ENCODE peak calls at places on chromosomes 13 and 19, in ten cellular contexts. L is effector memory CD4-positive, alpha-beta T cell; I is endodermal cell; N is foreskin fibroblast; V is CD4-positive, CD25-positive, alpha-beta regulatory T cell; G is tibial nerve; U is BJ; O is heart left ventricle; S is GM06990; C is GM23248. Y is an unnamed sample.

GRCh38 chr19:16457195-16457953 is 14.4 kb downstream of the EPS15L1 start:
- DNase-seq in C (peak), O (peak), S (peak), L (no peak), V (peak), U (no peak), G (no peak), I (peak), N (peak), Y (no peak)

GRCh38 chr19:572891-573825 is 762 bp downstream of the BSG start:
- DNase-seq in G (no peak), U (no peak), S (peak), N (peak), O (no peak), V (peak), I (peak), C (peak), L (no peak), Y (no peak)

GRCh38 chr13:61255035-61255796 is 160.4 kb downstream of the PCDH20 start:
- DNase-seq in C (no peak), N (no peak), L (no peak), G (no peak), I (peak), V (no peak), O (no peak), S (no peak), U (no peak), Y (peak)

GRCh38 chr13:40132249-40132648 is 476.8 kb downstream of the COG6 start:
- DNase-seq in S (no peak), V (peak), I (no peak), U (no peak), L (no peak), C (no peak), N (no peak), O (no peak), G (no peak), Y (no peak)

GRCh38 chr19:33460221-33460908 is 61.2 kb downstream of the PEPD start:
- DNase-seq in C (no peak), V (no peak), G (no peak), O (no peak), L (no peak), S (no peak), N (no peak), U (no peak), I (peak), Y (no peak)

GRCh38 chr13:33186851-33187250 is 98.7 kb downstream of the STARD13 start:
- DNase-seq in N (no peak), G (no peak), I (peak), S (no peak), C (peak), V (no peak), U (no peak), O (no peak), L (no peak), Y (no peak)

GRCh38 chr13:75643693-75644092 is 7.6 kb downstream of the LMO7 start:
- DNase-seq in C (no peak), L (no peak), G (no peak), I (no peak), V (no peak), N (peak), O (no peak), U (no peak), S (no peak), Y (no peak)

GRCh38 chr13:39684531-39685137 is 29.2 kb downstream of the COG6 start:
- DNase-seq in I (no peak), V (peak), S (peak), U (peak), C (peak), L (no peak), O (no peak), N (peak), G (no peak), Y (peak)

GRCh38 chr19:10517760-10518443 is 655 bp upstream of the S1PR5 start:
- DNase-seq in N (peak), U (no peak), G (no peak), V (no peak), S (no peak), I (peak), O (no peak), C (peak), L (no peak), Y (no peak)

GRCh38 chr13:24215007-24215633 is 54.6 kb downstream of the SPATA13 start:
- DNase-seq in G (no peak), C (no peak), I (no peak), V (no peak), S (no peak), O (no peak), N (no peak), U (no peak), L (no peak), Y (no peak)

GRCh38 chr13:82758056-82758455 is 1124.2 kb downstream of the SLITRK1 start:
- DNase-seq in N (no peak), S (no peak), C (peak), O (no peak), V (no peak), L (no peak), I (peak), G (no peak), U (no peak), Y (peak)

GRCh38 chr19:46617566-46618079 is 7.3 kb downstream of the PTGIR start:
- DNase-seq in S (no peak), C (no peak), N (no peak), O (no peak), G (no peak), V (peak), I (peak), U (no peak), L (no peak), Y (no peak)
- H3K4me3 ChIP-seq in S (no peak), C (no peak), N (no peak), O (no peak), G (no peak), V (peak), I (no peak), U (no peak), L (no peak), Y (no peak)

DNA sequence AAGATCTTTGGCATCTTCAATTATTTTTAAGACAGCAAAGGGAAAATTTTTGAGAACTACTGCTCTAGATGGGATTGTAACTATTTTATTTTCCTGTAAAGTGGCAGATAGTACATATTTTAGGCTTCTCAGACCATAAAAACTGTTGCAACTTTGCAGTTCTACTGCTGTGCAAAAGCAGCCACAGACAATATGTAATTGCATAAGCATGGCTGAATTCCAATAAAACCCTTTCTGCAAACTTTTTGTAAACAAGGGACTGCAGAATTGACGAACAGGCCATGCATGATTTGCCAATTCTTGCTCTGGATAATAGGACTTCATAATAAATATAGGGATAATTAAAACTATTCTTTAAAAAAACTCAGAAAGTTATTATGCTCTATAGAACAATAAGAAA is 149.1 kb downstream of the SLITRK5 start:
- DNase-seq in I (no peak), V (no peak), O (no peak), S (no peak), N (no peak), U (no peak), C (no peak), G (no peak), L (no peak), Y (no peak)
- H3K4me3 ChIP-seq in I (no peak), V (no peak), O (no peak), S (no peak), N (no peak), U (no peak), C (no peak), G (no peak), L (no peak), Y (no peak)

GRCh38 chr19:38736413-38737280 is 7.6 kb downstream of the CAPN12 start:
- DNase-seq in U (no peak), G (no peak), C (peak), L (peak), S (peak), V (peak), I (peak), N (peak), O (peak), Y (peak)
- H3K4me3 ChIP-seq in U (peak), G (peak), C (peak), L (peak), S (peak), V (no peak), I (peak), N (no peak), O (peak), Y (no peak)

DNA sequence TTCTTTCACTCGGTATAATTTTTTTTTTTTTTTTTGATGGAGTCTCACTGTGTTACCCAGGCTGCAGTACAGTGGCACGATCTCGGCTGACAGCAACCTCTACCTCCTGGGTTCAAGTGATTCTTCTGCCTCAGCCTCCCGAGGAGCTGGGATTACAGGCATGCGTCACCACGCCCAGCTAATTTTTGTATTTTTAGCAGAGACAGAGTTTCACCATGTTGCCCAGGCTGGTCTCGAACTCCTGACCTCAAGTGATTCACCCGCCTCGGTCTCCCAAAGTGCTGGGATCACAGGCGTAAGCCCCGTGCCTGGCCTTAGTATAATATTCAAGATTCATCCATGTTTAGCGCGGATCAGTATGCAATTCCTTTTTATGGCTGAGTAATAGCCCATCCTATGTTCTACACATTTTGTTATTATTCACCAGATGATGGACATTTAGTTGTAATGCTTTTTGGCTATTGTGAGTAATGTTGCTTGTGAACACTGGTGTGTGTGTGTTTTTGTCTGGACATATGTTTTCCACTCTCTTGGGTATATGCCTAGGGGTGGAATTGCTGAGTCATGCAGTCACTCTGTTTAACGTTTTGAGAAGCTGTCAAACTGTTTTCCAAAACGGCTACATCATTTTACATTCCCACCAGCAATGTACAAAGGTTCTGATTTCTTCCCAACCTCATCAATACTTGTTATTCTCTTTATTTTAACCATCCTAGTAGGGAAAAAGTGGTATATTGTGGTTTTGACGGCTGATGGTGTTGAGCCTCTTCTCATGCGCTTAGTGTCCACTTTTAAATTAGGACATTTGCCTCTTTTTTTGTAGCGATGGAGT is 22.9 kb downstream of the PLEKHF1 start:
- DNase-seq in G (no peak), C (peak), N (peak), O (no peak), S (no peak), L (no peak), V (no peak), I (no peak), U (no peak), Y (no peak)
- H3K4me3 ChIP-seq in G (no peak), C (peak), N (no peak), O (no peak), S (no peak), L (no peak), V (no peak), I (no peak), U (no peak), Y (no peak)

GRCh38 chr19:3176715-3177501 is 1.7 kb upstream of the S1PR4 start:
- DNase-seq in O (no peak), L (peak), G (no peak), I (no peak), V (peak), C (peak), U (peak), S (no peak), N (peak), Y (no peak)
- H3K4me3 ChIP-seq in O (no peak), L (peak), G (no peak), I (no peak), V (peak), C (no peak), U (no peak), S (peak), N (no peak), Y (no peak)

Y was measured in Jurkat, Clone E6-1.